ENCODE peak calls at places on chromosomes 4 and X, in six cellular contexts. J, C, A, U, Y and H are unnamed samples.

GRCh38 chr4:173288296-173288695 is 45.9 kb downstream of the HMGB2 start:
- DNase-seq in J (peak), C (no peak), A (peak), U (no peak), Y (peak), H (peak)

GRCh38 chr4:99405433-99406115 is 29.6 kb downstream of the ADH7 start:
- DNase-seq in J (peak), C (no peak), A (peak), U (no peak), Y (peak), H (peak)

GRCh38 chrX:103687696-103688191 is 1.2 kb upstream of the MORF4L2 start:
- DNase-seq in J (peak), C (peak), A (peak), U (peak), Y (peak), H (peak)

GRCh38 chr4:41307633-41308032 is 50.9 kb downstream of the UCHL1 start:
- DNase-seq in J (no peak), C (no peak), A (no peak), U (no peak), Y (no peak), H (no peak)

GRCh38 chrX:134478374-134478773 is 18.4 kb downstream of the HPRT1 start:
- DNase-seq in J (no peak), C (no peak), A (no peak), U (no peak), Y (no peak), H (no peak)

GRCh38 chrX:119573840-119574393 is 446 bp upstream of the UBE2A start:
- DNase-seq in J (peak), C (no peak), A (peak), U (no peak), Y (peak), H (no peak)

GRCh38 chrX:63128509-63128908 is 222.6 kb downstream of the SPIN4 start:
- DNase-seq in J (peak), C (no peak), A (peak), U (no peak), Y (peak), H (peak)

GRCh38 chrX:149504915-149505651 is at the start of gene IDS:
- DNase-seq in J (peak), C (peak), A (peak), U (peak), Y (peak), H (peak)

GRCh38 chrX:56728752-56729151 is 291 bp upstream of the NBDY start:
- DNase-seq in J (peak), C (peak), A (no peak), U (no peak), Y (peak), H (peak)

GRCh38 chr4:41155194-41155830 is 59.0 kb downstream of the APBB2 start:
- DNase-seq in J (no peak), C (no peak), A (peak), U (no peak), Y (peak), H (no peak)

GRCh38 chr4:152735302-152735917 is 44.1 kb downstream of the TIGD4 start:
- DNase-seq in J (peak), C (no peak), A (peak), U (no peak), Y (peak), H (no peak)

GRCh38 chr4:76897522-76898384 is at the start of gene SOWAHB:
- DNase-seq in J (peak), C (peak), A (peak), U (peak), Y (peak), H (peak)

GRCh38 chr4:112167790-112168189 is 22.5 kb downstream of the FAM241A start:
- DNase-seq in J (no peak), C (no peak), A (no peak), U (no peak), Y (peak), H (no peak)

GRCh38 chr4:101823864-101824263 is 33.3 kb downstream of the BANK1 start:
- DNase-seq in J (no peak), C (no peak), A (no peak), U (no peak), Y (no peak), H (no peak)

GRCh38 chr4:137039369-137039768 is 492.9 kb downstream of the PCDH18 start:
- DNase-seq in J (no peak), C (no peak), A (no peak), U (no peak), Y (no peak), H (no peak)

GRCh38 chr4:140212646-140213045 is 58.7 kb upstream of the MAML3 start:
- DNase-seq in J (no peak), C (no peak), A (no peak), U (no peak), Y (no peak), H (no peak)

GRCh38 chrX:109537324-109537665 is 651 bp downstream of the NXT2 start:
- DNase-seq in J (no peak), C (no peak), A (peak), U (no peak), Y (peak), H (no peak)

GRCh38 chr4:81467672-81467964 is 4.1 kb downstream of the RASGEF1B start:
- DNase-seq in J (no peak), C (no peak), A (no peak), U (no peak), Y (no peak), H (no peak)

GRCh38 chr4:129355529-129355928 is 259.6 kb downstream of the C4orf33 start:
- DNase-seq in J (no peak), C (no peak), A (peak), U (no peak), Y (no peak), H (no peak)

GRCh38 chrX:29295987-29296680 is 708.9 kb downstream of the IL1RAPL1 start:
- DNase-seq in J (no peak), C (no peak), A (no peak), U (no peak), Y (peak), H (no peak)

GRCh38 chr4:2947926-2948325 is 15.3 kb downstream of the NOP14 start:
- DNase-seq in J (no peak), C (no peak), A (no peak), U (no peak), Y (no peak), H (no peak)

DNA sequence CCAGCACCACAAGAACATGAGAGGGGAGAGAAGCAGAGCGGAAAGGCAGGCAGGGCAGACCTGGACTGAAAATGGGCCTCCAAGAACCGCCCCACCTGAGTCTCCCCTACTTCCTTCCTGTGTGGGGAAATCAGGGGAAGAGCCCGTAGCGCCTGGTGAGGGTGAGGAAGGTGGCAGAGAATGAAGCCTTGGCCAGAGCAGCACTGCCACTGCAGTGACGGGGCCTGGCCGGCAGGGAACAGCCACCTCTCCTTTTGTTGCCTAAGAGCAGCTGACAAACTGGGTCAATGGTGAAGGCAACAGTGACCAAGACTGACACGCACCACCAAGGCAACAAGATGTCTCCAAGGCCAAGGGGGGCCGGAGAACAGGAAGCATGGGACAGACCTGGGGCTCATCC is 58.4 kb upstream of the CBR4 start:
- DNase-seq in J (no peak), C (no peak), A (no peak), U (no peak), Y (no peak), H (no peak)
- TF ChIP-seq CTCF in J (no peak), C (no peak), A (no peak), U (no peak), Y (no peak), H (no peak)

DNA sequence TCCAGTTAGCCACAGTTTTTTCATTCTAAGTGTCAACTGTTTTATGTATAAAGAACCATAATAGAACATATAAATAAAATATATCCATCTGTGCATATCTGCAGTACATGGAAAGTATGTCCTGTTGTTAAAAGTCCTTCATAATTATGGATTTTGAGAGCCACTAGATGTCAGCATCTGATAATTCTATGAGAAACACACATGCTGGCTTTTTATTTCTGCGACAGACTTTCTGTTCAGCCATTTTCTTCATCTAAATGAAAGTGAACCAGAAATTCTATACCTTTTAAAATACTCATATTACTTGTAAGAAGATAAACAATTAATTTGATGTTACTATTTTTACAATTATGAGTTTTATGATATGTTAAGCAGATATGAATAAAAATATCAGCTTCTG is 251.4 kb downstream of the GPM6A start:
- DNase-seq in J (peak), C (no peak), A (peak), U (no peak), Y (peak), H (no peak)
- TF ChIP-seq CTCF in J (peak), C (no peak), A (peak), U (no peak), Y (no peak), H (no peak)

GRCh38 chrX:102154218-102154860 is 1.4 kb downstream of the BEX5 start:
- DNase-seq in J (no peak), C (peak), A (no peak), U (no peak), Y (no peak), H (peak)
- TF ChIP-seq CTCF in J (peak), C (no peak), A (no peak), U (no peak), Y (no peak), H (peak)

DNA sequence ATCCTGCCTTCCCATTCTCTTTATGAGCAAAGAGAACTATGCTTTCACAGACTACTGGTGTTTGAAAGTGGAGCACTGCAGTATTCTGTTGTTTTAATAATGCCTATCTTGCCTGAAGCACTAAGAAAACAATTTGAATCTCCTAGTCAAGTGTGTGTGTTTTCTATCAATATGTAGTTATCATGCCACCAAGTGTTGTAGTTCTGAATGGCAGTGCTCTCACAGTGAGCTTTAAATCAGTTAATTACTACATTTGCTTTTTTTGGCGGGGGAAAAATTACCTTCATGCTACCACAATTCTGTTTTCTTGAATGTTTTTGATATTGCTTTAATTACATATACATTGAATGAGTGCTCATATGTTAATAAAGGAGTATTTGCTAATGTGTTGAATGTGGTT is 143.6 kb upstream of the FAM47A start:
- DNase-seq in J (no peak), C (no peak), A (peak), U (no peak), Y (no peak), H (no peak)
- TF ChIP-seq CTCF in J (no peak), C (no peak), A (peak), U (no peak), Y (no peak), H (no peak)

GRCh38 chrX:40465735-40466551 is 114.8 kb upstream of the ATP6AP2 start:
- DNase-seq in J (no peak), C (no peak), A (peak), U (no peak), Y (no peak), H (no peak)

GRCh38 chrX:40471965-40472648 is 108.7 kb upstream of the ATP6AP2 start:
- DNase-seq in J (peak), C (peak), A (peak), U (no peak), Y (peak), H (no peak)

GRCh38 chrX:40469316-40469715 is 111.5 kb upstream of the ATP6AP2 start:
- DNase-seq in J (no peak), C (no peak), A (no peak), U (no peak), Y (no peak), H (no peak)

GRCh38 chrX:40470830-40471429 is 109.8 kb upstream of the ATP6AP2 start:
- DNase-seq in J (no peak), C (no peak), A (peak), U (no peak), Y (no peak), H (no peak)

DNA sequence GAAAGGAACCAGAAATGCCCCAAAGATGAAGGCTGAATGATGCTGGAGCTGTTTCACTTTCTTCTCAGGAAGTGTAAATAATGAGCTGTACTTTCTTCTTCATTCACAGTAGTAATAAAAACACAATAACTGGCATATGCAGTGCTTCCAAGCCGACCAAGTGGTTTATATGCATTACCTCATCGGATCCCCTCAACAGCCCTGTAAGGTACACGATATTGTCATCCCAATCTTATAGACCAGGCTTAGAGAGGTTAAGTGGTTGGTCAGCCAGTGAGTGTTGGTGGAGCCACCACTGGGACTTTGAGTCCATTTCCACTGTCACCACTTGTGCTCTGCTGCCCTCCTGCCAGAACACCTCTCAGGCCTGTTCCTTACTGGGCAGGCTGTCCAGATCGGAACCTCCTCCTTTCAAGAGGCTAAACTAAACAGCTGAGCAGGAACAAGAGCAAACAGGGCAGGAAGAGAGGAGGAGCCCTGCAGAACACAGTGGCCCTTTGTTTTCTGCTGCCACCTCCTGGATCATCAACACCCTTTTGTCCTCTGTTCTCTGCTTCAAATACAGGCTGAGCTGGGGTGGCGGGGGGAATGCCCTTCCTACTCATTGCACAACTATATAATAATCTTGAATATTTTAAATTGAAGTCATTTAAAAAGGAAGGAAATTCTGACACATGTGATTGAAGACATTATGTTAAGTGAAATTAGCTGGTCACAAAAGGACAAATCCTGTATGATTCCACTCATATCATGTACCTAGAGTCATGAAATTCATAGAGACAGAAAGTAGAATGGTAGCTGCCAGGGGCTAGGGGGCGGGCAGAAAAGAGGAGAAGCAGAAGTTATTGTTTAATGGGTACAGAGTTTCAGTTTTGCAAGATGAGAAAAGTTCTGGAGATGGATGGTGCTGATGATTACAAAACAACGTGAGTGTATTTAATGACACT is 112.5 kb upstream of the ATP6AP2 start:
- DNase-seq in J (peak), C (peak), A (peak), U (no peak), Y (no peak), H (no peak)
- TF ChIP-seq CTCF in J (peak), C (no peak), A (peak), U (peak), Y (peak), H (no peak)